ENCODE peak calls at places on chromosomes 4 and X, in seven cellular contexts. One of them, this sample, is unnamed.

GRCh38 chrX:133414399-133415275 is 652 bp downstream of the GPC4 start:
- DNase-seq in SK-N-SH: peak
- DNase-seq in K562: no peak
- DNase-seq in HepG2: no peak
- DNase-seq in GM12878: no peak
- DNase-seq in H1: no peak
- DNase-seq in HCT116: no peak
- DNase-seq in this sample: no peak

GRCh38 chr4:122824616-122825015 is 2.0 kb upstream of the FGF2 start:
- DNase-seq in SK-N-SH: no peak
- DNase-seq in HCT116: no peak
- DNase-seq in HepG2: no peak
- DNase-seq in H1: no peak
- DNase-seq in GM12878: no peak
- DNase-seq in K562: peak
- DNase-seq in this sample: no peak

GRCh38 chr4:94551616-94552564 is 100.1 kb downstream of the PDLIM5 start:
- DNase-seq in H1: no peak
- DNase-seq in HCT116: no peak
- DNase-seq in K562: no peak
- DNase-seq in SK-N-SH: no peak
- DNase-seq in GM12878: no peak
- DNase-seq in HepG2: no peak
- DNase-seq in this sample: no peak

GRCh38 chr4:175253184-175253902 is 335.2 kb downstream of the ADAM29 start:
- DNase-seq in SK-N-SH: no peak
- DNase-seq in HepG2: no peak
- DNase-seq in GM12878: no peak
- DNase-seq in H1: no peak
- DNase-seq in K562: no peak
- DNase-seq in HCT116: peak
- DNase-seq in this sample: no peak

GRCh38 chr4:71609651-71610050 is 174.2 kb downstream of the GC start:
- DNase-seq in GM12878: no peak
- DNase-seq in H1: no peak
- DNase-seq in K562: no peak
- DNase-seq in HCT116: no peak
- DNase-seq in HepG2: no peak
- DNase-seq in SK-N-SH: no peak
- DNase-seq in this sample: peak

GRCh38 chr4:178955614-178956013 is 1513.4 kb upstream of the AGA start:
- DNase-seq in HCT116: no peak
- DNase-seq in GM12878: no peak
- DNase-seq in HepG2: no peak
- DNase-seq in H1: no peak
- DNase-seq in K562: no peak
- DNase-seq in SK-N-SH: no peak
- DNase-seq in this sample: no peak

GRCh38 chr4:120683902-120684540 is 238.5 kb downstream of the PRDM5 start:
- DNase-seq in H1: no peak
- DNase-seq in K562: no peak
- DNase-seq in GM12878: no peak
- DNase-seq in HCT116: no peak
- DNase-seq in SK-N-SH: no peak
- DNase-seq in HepG2: no peak
- DNase-seq in this sample: no peak

GRCh38 chr4:108060164-108060563 is 70.5 kb downstream of the HADH start:
- DNase-seq in H1: no peak
- DNase-seq in K562: peak
- DNase-seq in GM12878: no peak
- DNase-seq in HepG2: peak
- DNase-seq in SK-N-SH: peak
- DNase-seq in HCT116: peak
- DNase-seq in this sample: peak

GRCh38 chr4:52987401-52988056 is 125.4 kb downstream of the RASL11B start:
- DNase-seq in HepG2: no peak
- DNase-seq in GM12878: no peak
- DNase-seq in SK-N-SH: no peak
- DNase-seq in H1: no peak
- DNase-seq in HCT116: no peak
- DNase-seq in K562: no peak
- DNase-seq in this sample: no peak

GRCh38 chr4:138816883-138817282 is 198.7 kb upstream of the NOCT start:
- DNase-seq in K562: peak
- DNase-seq in H1: no peak
- DNase-seq in HCT116: no peak
- DNase-seq in SK-N-SH: peak
- DNase-seq in HepG2: no peak
- DNase-seq in GM12878: no peak
- DNase-seq in this sample: no peak

GRCh38 chr4:138821321-138821720 is 194.3 kb upstream of the NOCT start:
- DNase-seq in H1: no peak
- DNase-seq in GM12878: no peak
- DNase-seq in SK-N-SH: no peak
- DNase-seq in HepG2: no peak
- DNase-seq in K562: no peak
- DNase-seq in HCT116: no peak
- DNase-seq in this sample: no peak

DNA sequence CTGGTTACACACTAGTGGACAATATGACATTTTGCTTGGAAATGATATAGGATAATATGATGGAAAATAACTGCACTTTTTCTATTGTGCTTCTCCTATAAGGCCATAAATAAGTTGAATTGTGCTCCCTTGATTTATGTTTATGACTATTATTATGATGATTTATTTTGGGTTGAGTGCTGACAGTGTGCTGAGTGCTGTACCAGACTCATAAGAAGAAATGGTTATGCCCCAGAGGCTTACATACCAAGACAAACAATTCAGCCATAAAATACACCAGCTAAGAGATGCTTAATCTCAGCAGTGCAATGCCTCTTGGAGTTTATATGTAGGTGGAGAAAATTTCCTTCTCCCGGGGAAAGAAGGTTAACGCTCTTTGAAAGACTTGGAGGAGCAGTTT is 199.8 kb upstream of the NOCT start:
- DNase-seq in HCT116: no peak
- DNase-seq in K562: no peak
- DNase-seq in H1: no peak
- DNase-seq in HepG2: no peak
- DNase-seq in GM12878: no peak
- DNase-seq in SK-N-SH: no peak
- DNase-seq in this sample: peak
- TF ChIP-seq JUND in HCT116: no peak
- TF ChIP-seq JUND in K562: no peak
- TF ChIP-seq JUND in H1: no peak
- TF ChIP-seq JUND in HepG2: no peak
- TF ChIP-seq JUND in GM12878: no peak
- TF ChIP-seq JUND in SK-N-SH: no peak
- TF ChIP-seq JUND in this sample: no peak

GRCh38 chr4:183657564-183657963 is 1.4 kb downstream of the RWDD4 start:
- DNase-seq in SK-N-SH: no peak
- DNase-seq in GM12878: no peak
- DNase-seq in HepG2: no peak
- DNase-seq in K562: peak
- DNase-seq in H1: no peak
- DNase-seq in HCT116: no peak
- DNase-seq in this sample: no peak

GRCh38 chr4:183659029-183659870 is at the start of the genes RWDD4 and TRAPPC11:
- DNase-seq in HepG2: peak
- DNase-seq in HCT116: peak
- DNase-seq in GM12878: peak
- DNase-seq in K562: peak
- DNase-seq in SK-N-SH: peak
- DNase-seq in H1: peak
- DNase-seq in this sample: peak

GRCh38 chr4:183659919-183660318 is 826 bp downstream of the TRAPPC11 start:
- DNase-seq in HCT116: no peak
- DNase-seq in HepG2: no peak
- DNase-seq in H1: no peak
- DNase-seq in K562: peak
- DNase-seq in SK-N-SH: peak
- DNase-seq in GM12878: no peak
- DNase-seq in this sample: no peak

DNA sequence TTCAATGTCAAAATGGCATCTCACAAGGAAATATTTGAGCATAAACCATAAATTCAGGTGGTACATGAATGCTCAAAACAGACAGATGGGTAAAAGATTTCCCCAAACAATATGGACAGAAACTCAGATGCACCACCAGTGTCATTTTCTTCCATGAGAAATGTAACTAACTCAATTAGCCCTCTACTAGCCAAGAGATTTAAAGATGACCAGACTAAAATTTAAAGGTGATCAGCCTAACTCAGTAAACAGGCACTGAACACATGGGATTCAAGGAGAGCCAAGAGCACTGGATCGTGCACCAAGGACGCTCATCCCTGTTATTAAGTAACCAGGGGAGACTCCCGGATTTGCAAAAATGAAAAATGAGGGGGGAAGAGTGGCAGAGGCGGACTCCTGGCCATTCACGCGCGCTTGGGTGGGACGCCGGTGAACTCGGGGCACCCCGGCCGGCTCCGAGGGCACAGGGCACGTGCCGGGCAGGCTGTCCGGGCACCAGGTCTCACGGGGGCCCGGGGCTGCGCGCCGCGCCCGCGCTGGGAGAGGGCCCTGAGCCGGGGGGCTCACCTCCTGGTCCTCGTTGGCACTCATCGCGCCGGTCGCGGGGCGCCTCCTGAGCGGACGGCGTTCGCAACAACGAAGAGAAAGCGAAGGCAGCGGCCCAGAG is 490 bp downstream of the RWDD4 start:
- DNase-seq in H1: no peak
- DNase-seq in K562: peak
- DNase-seq in HepG2: peak
- DNase-seq in GM12878: no peak
- DNase-seq in SK-N-SH: peak
- DNase-seq in HCT116: no peak
- DNase-seq in this sample: no peak
- TF ChIP-seq JUND in H1: no peak
- TF ChIP-seq JUND in K562: no peak
- TF ChIP-seq JUND in HepG2: no peak
- TF ChIP-seq JUND in GM12878: no peak
- TF ChIP-seq JUND in SK-N-SH: no peak
- TF ChIP-seq JUND in HCT116: no peak
- TF ChIP-seq JUND in this sample: no peak

DNA sequence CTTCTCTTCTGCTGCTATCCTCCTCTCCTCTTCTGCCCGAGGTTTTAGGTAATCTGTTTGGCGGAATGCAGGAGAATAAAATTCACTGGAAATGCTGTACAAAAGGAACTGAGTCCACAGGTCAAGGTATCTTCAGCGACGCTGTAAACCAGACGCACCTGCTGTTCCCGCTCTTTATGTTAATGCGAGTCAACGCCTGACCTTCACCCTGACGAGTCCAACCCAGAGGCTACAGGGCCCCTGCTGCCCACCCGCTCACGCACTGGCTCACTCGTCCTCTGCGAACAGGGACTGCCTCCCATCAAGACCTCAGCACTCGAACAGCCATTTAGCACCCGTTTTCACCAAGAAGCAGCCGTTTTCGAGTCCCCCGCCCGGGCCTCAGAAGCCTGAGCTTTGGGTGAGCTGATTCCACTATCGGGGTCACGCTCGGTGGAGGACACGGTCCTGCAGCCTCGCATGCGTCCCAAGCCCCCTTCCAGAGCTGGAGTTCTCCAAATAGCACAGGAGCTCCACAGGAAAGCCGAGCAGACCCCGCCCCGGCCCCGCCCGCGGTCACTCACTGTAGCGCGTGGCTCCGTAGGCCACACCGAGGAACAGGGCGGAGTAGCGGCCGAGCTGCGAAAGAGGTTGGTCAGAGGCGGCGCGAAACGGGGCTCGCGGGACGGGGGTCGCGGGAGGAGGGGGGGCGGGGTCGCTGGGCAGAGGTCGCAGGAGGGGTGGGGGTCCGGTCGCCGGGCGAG is 556 bp downstream of the ATP5ME start:
- DNase-seq in H1: no peak
- DNase-seq in GM12878: no peak
- DNase-seq in HepG2: peak
- DNase-seq in K562: peak
- DNase-seq in SK-N-SH: no peak
- DNase-seq in HCT116: no peak
- DNase-seq in this sample: peak
- TF ChIP-seq JUND in H1: no peak
- TF ChIP-seq JUND in GM12878: no peak
- TF ChIP-seq JUND in HepG2: no peak
- TF ChIP-seq JUND in K562: no peak
- TF ChIP-seq JUND in SK-N-SH: no peak
- TF ChIP-seq JUND in HCT116: no peak
- TF ChIP-seq JUND in this sample: no peak

DNA sequence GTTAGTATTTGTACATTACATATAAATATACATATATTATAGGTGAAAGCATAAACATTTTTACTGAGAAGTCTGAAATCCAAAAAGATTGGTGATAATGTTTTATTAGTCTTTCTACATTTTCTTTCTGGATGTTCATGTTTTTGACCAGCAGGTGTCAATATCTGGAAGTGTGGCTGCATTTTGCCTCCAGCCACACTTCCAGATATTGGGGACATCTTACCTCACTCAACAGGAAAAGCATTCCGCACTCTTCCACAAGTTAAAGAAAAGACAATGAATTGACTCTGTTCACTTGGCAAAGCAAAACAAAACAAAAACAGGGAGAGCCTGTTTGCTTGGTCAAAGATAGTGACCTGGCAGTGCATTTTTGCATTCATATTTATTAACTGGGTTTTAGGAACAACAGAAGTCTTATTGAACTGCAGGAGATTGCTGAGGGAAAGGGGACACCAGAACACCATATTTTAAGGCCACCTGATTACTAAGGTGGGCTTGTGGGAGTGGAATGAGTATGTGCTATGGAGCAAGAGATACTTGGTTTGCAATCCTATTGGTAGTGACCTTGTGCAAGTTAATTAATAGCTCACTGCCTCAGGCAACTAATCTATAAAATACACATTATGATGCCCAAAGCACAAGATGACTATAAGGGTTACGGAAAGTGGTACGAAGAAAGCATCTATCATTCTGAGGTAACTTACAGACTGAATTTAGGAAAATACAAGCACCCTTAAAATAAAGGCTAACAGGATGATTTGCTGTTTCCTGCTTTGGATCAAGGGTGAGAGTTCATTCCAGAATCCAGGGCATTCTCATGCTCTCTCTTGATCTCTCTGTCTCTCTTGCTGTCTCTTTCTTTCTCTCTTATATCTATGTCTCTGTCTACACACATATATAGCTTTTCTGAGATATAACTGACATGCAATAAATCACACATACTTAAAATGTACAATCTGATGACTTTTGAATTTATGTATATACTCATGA is 389.9 kb upstream of the EMCN start:
- DNase-seq in SK-N-SH: no peak
- DNase-seq in H1: no peak
- DNase-seq in HCT116: no peak
- DNase-seq in GM12878: no peak
- DNase-seq in K562: no peak
- DNase-seq in HepG2: peak
- DNase-seq in this sample: peak
- TF ChIP-seq JUND in SK-N-SH: no peak
- TF ChIP-seq JUND in H1: no peak
- TF ChIP-seq JUND in HCT116: no peak
- TF ChIP-seq JUND in GM12878: no peak
- TF ChIP-seq JUND in K562: no peak
- TF ChIP-seq JUND in HepG2: no peak
- TF ChIP-seq JUND in this sample: no peak